ENCODE peak calls at places on chromosomes 11 and 22, in eight cellular contexts. N, G, S, D, F, Y, L and J are unnamed samples. For H3K4me1, the result is how much of the 10 kb centered on the place peaks cover.

GRCh38 chr11:78290293-78291176 is 101.8 kb downstream of the USP35 start:
- DNase-seq in Y (no peak), L (peak), D (no peak), N (no peak), F (no peak), G (peak), S (peak), J (no peak)

GRCh38 chr11:47359586-47359985 is 7.1 kb upstream of the MYBPC3 start:
- DNase-seq in N (no peak), F (no peak), Y (no peak), D (no peak), L (no peak), S (no peak), G (no peak), J (no peak)

GRCh38 chr11:925158-925495 is 543 bp upstream of the AP2A2 start:
- DNase-seq in G (no peak), S (no peak), N (no peak), D (no peak), Y (no peak), L (peak), F (peak), J (no peak)

GRCh38 chr11:110712643-110713468 is 619 bp upstream of the ARHGAP20 start:
- DNase-seq in D (peak), N (peak), Y (no peak), L (no peak), G (peak), S (peak), F (no peak), J (no peak)

GRCh38 chr11:45654242-45654641 is 11.2 kb downstream of the CHST1 start:
- DNase-seq in L (no peak), Y (no peak), S (peak), F (no peak), G (no peak), N (peak), D (no peak), J (no peak)

GRCh38 chr11:2527621-2528291 is 82.9 kb downstream of the KCNQ1 start:
- DNase-seq in D (no peak), L (peak), N (peak), G (no peak), F (peak), S (peak), Y (no peak), J (no peak)

GRCh38 chr11:60866911-60867870 is at the start of gene ZP1:
- DNase-seq in G (no peak), L (peak), D (no peak), N (peak), S (no peak), F (no peak), Y (no peak), J (no peak)

GRCh38 chr11:77590194-77590591 is 440 bp downstream of the AQP11 start:
- DNase-seq in D (no peak), L (peak), N (no peak), G (peak), F (peak), Y (peak), S (peak), J (no peak)

GRCh38 chr11:61587951-61588695 is 7.2 kb upstream of the SYT7 start:
- DNase-seq in F (peak), L (peak), D (peak), G (peak), Y (no peak), S (peak), N (peak), J (peak)

GRCh38 chr11:121067912-121068652 is 33.0 kb upstream of the TECTA start:
- DNase-seq in G (peak), S (no peak), L (no peak), D (peak), N (no peak), F (no peak), Y (peak), J (no peak)

GRCh38 chr11:65887723-65888162 is 528 bp downstream of the FIBP start:
- DNase-seq in S (no peak), D (no peak), L (no peak), F (no peak), G (no peak), Y (peak), N (no peak), J (no peak)

GRCh38 chr11:134923441-134923840 is 511.4 kb upstream of the B3GAT1 start:
- DNase-seq in D (no peak), Y (no peak), N (no peak), S (no peak), G (no peak), L (no peak), F (no peak), J (no peak)

GRCh38 chr22:24525416-24526037 is 29.4 kb downstream of the GUCD1 start:
- DNase-seq in S (peak), F (peak), D (peak), G (peak), N (peak), Y (peak), L (peak), J (peak)

GRCh38 chr11:118193910-118194566 is 17.6 kb upstream of the SCN2B start:
- DNase-seq in N (no peak), F (peak), L (peak), D (no peak), G (no peak), Y (no peak), S (no peak), J (no peak)

GRCh38 chr11:120239713-120240640 is at the start of gene POU2F3:
- DNase-seq in D (peak), L (no peak), Y (no peak), N (peak), S (no peak), F (peak), G (peak), J (no peak)

GRCh38 chr11:16613401-16614381 is 124.8 kb upstream of the C11orf58 start:
- DNase-seq in N (peak), L (peak), S (peak), F (peak), D (peak), G (peak), Y (peak), J (peak)

GRCh38 chr11:62983536-62984199 is 1.1 kb downstream of the SLC22A6 start:
- DNase-seq in S (no peak), F (no peak), G (no peak), L (no peak), D (no peak), Y (no peak), N (no peak), J (no peak)

GRCh38 chr11:69812256-69812655 is 7.0 kb downstream of the FGF3 start:
- DNase-seq in Y (no peak), D (no peak), S (no peak), L (no peak), G (no peak), N (no peak), F (no peak), J (no peak)

GRCh38 chr22:40418366-40419201 is 48.2 kb downstream of the SGSM3 start:
- DNase-seq in G (no peak), N (no peak), L (no peak), Y (no peak), F (no peak), S (no peak), D (no peak), J (no peak)

GRCh38 chr11:36131719-36132349 is 157.4 kb downstream of the COMMD9 start:
- DNase-seq in S (peak), N (no peak), G (peak), F (peak), Y (peak), D (peak), L (peak), J (no peak)

GRCh38 chr22:49909476-49910205 is 8.6 kb downstream of the ALG12 start:
- DNase-seq in D (no peak), G (no peak), N (no peak), F (no peak), Y (no peak), S (no peak), L (no peak), J (no peak)

GRCh38 chr22:25930710-25931353 is 188.8 kb downstream of the MYO18B start:
- DNase-seq in D (no peak), S (no peak), N (no peak), G (no peak), Y (no peak), L (no peak), F (peak), J (no peak)

GRCh38 chr22:36546092-36546804 is 17.3 kb upstream of the EIF3D start:
- DNase-seq in N (no peak), Y (peak), G (peak), L (peak), D (peak), F (peak), S (no peak), J (no peak)

GRCh38 chr22:17922925-17923898 is 101.1 kb downstream of the MICAL3 start:
- DNase-seq in L (no peak), N (no peak), F (peak), G (no peak), Y (no peak), S (peak), D (no peak), J (no peak)

GRCh38 chr11:13280323-13280722 is 2.7 kb downstream of the BMAL1 start:
- DNase-seq in D (no peak), N (no peak), L (no peak), Y (no peak), F (no peak), S (no peak), G (no peak), J (no peak)
- H3K4me1 ChIP-seq in D (under half), N (under half), L (under half), Y (under half), F (under half), S (under half), G (under half), J (under half)

GRCh38 chr11:68542617-68543016 is 82.1 kb downstream of the PPP6R3 start:
- DNase-seq in F (no peak), D (no peak), G (peak), L (no peak), Y (no peak), S (no peak), N (no peak), J (no peak)

GRCh38 chr11:68545796-68546195 is 85.2 kb downstream of the PPP6R3 start:
- DNase-seq in N (no peak), Y (no peak), G (no peak), S (no peak), L (no peak), D (no peak), F (peak), J (no peak)

GRCh38 chr11:68546555-68546954 is 86.0 kb downstream of the PPP6R3 start:
- DNase-seq in D (no peak), L (no peak), Y (no peak), N (no peak), F (no peak), S (no peak), G (no peak), J (no peak)

GRCh38 chr11:68543594-68543993 is 83.0 kb downstream of the PPP6R3 start:
- DNase-seq in N (no peak), S (no peak), D (no peak), G (no peak), L (no peak), F (no peak), Y (no peak), J (no peak)

GRCh38 chr11:68545347-68545746 is 84.8 kb downstream of the PPP6R3 start:
- DNase-seq in N (no peak), L (no peak), S (no peak), F (no peak), Y (no peak), D (no peak), G (no peak), J (no peak)
- H3K4me1 ChIP-seq in N (under half), L (under half), S (under half), F (under half), Y (under half), D (under half), G (under half), J (under half)

DNA sequence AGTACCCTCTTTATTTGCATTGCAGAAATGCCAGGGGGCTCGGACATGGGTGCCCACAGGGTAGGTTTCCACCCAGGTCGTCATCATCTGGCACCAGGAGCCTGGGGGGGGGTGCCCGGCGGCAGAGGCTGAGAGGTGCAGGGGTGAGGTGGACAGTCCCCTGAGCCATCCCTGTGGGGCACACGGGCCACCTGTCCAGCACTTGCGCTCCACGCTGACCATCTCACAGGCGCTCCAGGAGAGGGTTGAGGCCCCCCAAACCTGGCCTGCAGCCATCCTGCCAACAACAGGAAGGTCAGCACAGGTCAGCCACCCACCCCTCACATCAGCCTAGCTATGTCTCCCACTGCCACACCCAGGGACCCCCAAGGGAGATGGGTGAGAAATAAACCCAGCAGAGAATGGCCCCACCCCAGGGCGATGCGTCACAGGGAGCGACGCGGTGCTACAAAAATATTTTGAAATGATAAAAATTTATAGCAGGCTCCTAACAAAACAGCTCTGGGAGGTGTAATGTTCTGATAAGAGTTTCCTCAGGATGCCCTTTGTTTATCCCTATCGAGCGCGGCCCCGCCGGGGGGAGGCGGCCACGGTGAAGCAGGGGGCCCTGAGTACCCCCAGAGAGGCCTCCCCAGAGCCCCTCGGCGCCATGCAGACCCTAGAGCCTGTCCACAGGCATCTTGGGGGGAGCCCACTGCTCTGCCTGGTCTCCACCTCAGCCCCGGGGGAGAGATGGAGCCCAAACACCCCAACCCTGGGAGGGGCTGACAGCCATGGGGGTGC is 21.0 kb upstream of the GNB1L start:
- DNase-seq in S (no peak), Y (no peak), F (peak), G (no peak), D (peak), L (peak), N (peak), J (no peak)
- H3K4me1 ChIP-seq in S (under half), Y (under half), F (under half), G (under half), D (under half), L (under half), N (under half), J (under half)

GRCh38 chr22:38781033-38781432 is 12.9 kb downstream of the DNAL4 start:
- DNase-seq in S (peak), N (no peak), L (no peak), Y (no peak), G (no peak), F (no peak), D (no peak), J (no peak)
- H3K4me1 ChIP-seq in S (under half), N (under half), L (under half), Y (under half), G (under half), F (under half), D (under half), J (under half)

GRCh38 chr11:116170526-116171120 is 602.2 kb downstream of the BUD13 start:
- DNase-seq in L (no peak), Y (no peak), N (no peak), D (peak), F (no peak), S (peak), G (no peak), J (no peak)

GRCh38 chr11:116173946-116174911 is 598.6 kb downstream of the BUD13 start:
- DNase-seq in Y (no peak), S (no peak), F (no peak), L (no peak), G (no peak), D (no peak), N (no peak), J (no peak)

GRCh38 chr11:116171271-116172140 is 601.3 kb downstream of the BUD13 start:
- DNase-seq in Y (no peak), N (no peak), F (no peak), S (peak), L (no peak), G (no peak), D (no peak), J (no peak)

GRCh38 chr11:116173506-116173905 is 599.3 kb downstream of the BUD13 start:
- DNase-seq in L (no peak), Y (no peak), N (no peak), F (no peak), S (no peak), D (no peak), G (no peak), J (no peak)

DNA sequence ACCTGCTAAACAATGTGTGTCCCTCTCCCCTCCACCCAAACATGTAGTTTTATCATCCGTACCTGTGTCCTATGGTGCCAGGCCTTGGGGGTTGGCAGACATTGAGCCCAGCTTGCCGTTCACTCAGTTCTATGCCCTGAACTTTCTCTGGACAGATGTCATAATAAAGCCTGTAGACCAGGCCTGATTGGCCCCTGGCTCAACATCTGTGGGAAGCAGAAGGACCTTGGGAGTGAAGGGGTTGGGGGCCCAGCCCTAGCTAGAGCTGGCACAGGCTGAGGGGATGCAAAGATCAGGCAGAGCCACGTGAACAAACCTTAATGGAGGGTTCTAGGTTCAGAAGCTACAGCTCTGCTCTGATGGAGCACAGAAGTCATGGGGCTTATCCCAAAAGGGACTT is 600.6 kb downstream of the BUD13 start:
- DNase-seq in L (no peak), S (no peak), F (no peak), N (no peak), G (no peak), D (no peak), Y (no peak), J (no peak)
- H3K4me1 ChIP-seq in L (under half), S (under half), F (under half), N (under half), G (under half), D (under half), Y (under half), J (under half)

DNA sequence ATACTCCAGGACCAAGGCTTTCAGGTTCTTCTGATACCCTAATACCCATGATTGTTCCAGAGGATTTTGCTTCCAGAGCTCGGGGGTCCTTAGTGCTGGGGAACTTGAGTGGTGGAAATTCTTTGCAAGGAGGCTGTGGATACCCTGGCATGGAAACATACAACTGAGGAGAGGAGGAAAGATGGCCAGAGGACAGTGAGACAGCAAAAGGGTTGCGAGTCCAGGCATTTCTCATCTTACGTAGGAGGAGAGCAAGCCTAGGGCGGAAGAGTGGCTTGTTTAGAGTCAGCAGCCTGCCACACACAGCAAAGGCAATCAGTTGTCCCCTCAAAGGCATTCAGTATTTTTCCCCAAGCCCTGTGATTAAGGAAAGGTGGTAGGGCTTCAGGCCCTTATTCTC is 73.5 kb downstream of the ADM start:
- DNase-seq in N (no peak), Y (no peak), F (no peak), L (no peak), G (no peak), D (no peak), S (no peak), J (no peak)
- H3K4me1 ChIP-seq in N (under half), Y (under half), F (under half), L (under half), G (under half), D (under half), S (under half), J (under half)

GRCh38 chr11:12125609-12126149 is 15.3 kb downstream of the MICAL2 start:
- DNase-seq in S (no peak), L (no peak), Y (no peak), N (peak), F (peak), D (no peak), G (peak), J (no peak)

GRCh38 chr11:12124306-12124705 is 13.9 kb downstream of the MICAL2 start:
- DNase-seq in D (no peak), F (no peak), N (peak), L (no peak), G (no peak), Y (no peak), S (no peak), J (no peak)

GRCh38 chr11:12123177-12123576 is 12.8 kb downstream of the MICAL2 start:
- DNase-seq in D (no peak), S (no peak), G (no peak), Y (no peak), N (no peak), L (no peak), F (no peak), J (no peak)

GRCh38 chr11:12122083-12122482 is 11.7 kb downstream of the MICAL2 start:
- DNase-seq in Y (no peak), N (peak), G (no peak), F (peak), S (no peak), D (no peak), L (no peak), J (no peak)

DNA sequence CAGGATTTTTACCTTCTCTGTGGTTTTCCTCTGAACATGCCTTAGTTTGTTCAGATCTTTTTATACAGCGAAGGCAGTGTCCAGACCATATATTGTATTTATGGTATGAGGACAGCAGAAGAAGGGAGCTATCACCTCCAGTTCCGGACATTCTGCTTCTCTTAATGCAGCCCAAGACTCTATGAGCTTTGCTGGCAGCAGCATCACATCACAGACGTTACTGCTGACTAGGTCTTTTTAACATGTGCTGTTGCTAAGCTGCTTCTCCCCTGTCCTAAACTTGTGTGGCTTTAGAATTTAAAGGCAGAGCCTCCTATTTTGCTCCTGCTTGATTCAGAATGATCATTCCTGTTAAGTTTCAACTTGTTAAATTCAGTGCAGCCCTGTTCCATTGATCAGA is 13.4 kb downstream of the MICAL2 start:
- DNase-seq in D (no peak), S (no peak), Y (peak), G (no peak), N (no peak), L (no peak), F (no peak), J (no peak)
- H3K4me1 ChIP-seq in D (under half), S (under half), Y (under half), G (under half), N (half or more), L (under half), F (under half), J (under half)

GRCh38 chr11:116958246-116958645 is 120.8 kb upstream of the APOA1 start:
- DNase-seq in L (no peak), F (no peak), G (no peak), S (no peak), Y (no peak), N (no peak), D (no peak), J (no peak)

GRCh38 chr11:116964269-116964668 is 126.8 kb upstream of the APOA1 start:
- DNase-seq in N (no peak), Y (no peak), S (no peak), L (no peak), G (no peak), F (peak), D (no peak), J (no peak)

GRCh38 chr11:116960916-116961315 is 123.5 kb upstream of the APOA1 start:
- DNase-seq in Y (no peak), S (no peak), D (no peak), F (no peak), L (no peak), G (no peak), N (no peak), J (no peak)

GRCh38 chr11:116963813-116964212 is 126.4 kb upstream of the APOA1 start:
- DNase-seq in G (no peak), L (no peak), S (no peak), D (no peak), F (no peak), Y (no peak), N (no peak), J (no peak)

DNA sequence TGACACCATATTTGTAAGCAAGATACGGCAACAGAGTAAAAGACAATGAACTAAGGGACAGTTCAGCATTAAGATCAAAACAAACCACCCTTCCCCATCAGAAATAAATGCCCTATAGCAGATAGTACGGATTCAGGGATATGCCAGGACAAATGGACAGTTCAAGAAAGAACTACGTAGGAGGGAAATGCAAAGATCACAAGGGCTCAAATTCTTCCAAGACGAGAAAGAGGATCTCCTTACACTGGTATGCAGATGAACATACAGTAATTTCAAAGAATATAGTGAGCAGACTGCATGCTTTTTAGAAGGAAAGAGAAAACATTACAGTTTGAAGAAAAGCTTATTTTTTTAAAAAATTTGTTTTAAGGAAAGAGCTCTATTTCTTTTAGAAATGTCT is 124.7 kb upstream of the APOA1 start:
- DNase-seq in L (no peak), N (no peak), D (no peak), S (no peak), Y (no peak), F (no peak), G (no peak), J (no peak)
- H3K4me1 ChIP-seq in L (under half), N (under half), D (under half), S (under half), Y (under half), F (under half), G (under half), J (under half)